ENCODE peak calls at places on chromosomes 13 and 19, in eight cellular contexts. E is gastrocnemius medialis; K is testis; P is sigmoid colon; C is uterus; V is CD4-positive, alpha-beta T cell; R is Peyer's patch; S is fibroblast of lung. I is an unnamed sample.

GRCh38 chr19:33841685-33842084 is 45.0 kb downstream of the KCTD15 start:
- DNase-seq in E (no peak), K (no peak), P (no peak), C (no peak), V (no peak), R (no peak), S (no peak), I (no peak)

GRCh38 chr13:32426981-32427851 is 714 bp downstream of the N4BP2L1 start:
- DNase-seq in E (peak), K (peak), P (peak), C (peak), V (peak), R (peak), S (peak), I (peak)

GRCh38 chr19:1904385-1905070 is 671 bp upstream of the ADAT3 start:
- DNase-seq in E (no peak), K (no peak), P (no peak), C (peak), V (no peak), R (peak), S (no peak), I (no peak)

GRCh38 chr19:703651-704446 is 4.9 kb upstream of the PALM start:
- DNase-seq in E (peak), K (peak), P (peak), C (peak), V (peak), R (peak), S (no peak), I (peak)

GRCh38 chr13:33380487-33381079 is 95.0 kb upstream of the STARD13 start:
- DNase-seq in E (no peak), K (no peak), P (no peak), C (no peak), V (no peak), R (no peak), S (no peak), I (no peak)

GRCh38 chr13:74771964-74772363 is 637.8 kb upstream of the KLF12 start:
- DNase-seq in E (no peak), K (no peak), P (no peak), C (no peak), V (no peak), R (no peak), S (peak), I (no peak)

GRCh38 chr13:66933994-66934393 is 296.1 kb downstream of the PCDH9 start:
- DNase-seq in E (no peak), K (no peak), P (no peak), C (no peak), V (no peak), R (no peak), S (peak), I (no peak)

GRCh38 chr13:85236431-85236830 is 562.8 kb downstream of the SLITRK6 start:
- DNase-seq in E (no peak), K (no peak), P (no peak), C (no peak), V (no peak), R (no peak), S (peak), I (no peak)

GRCh38 chr19:4878491-4878968 is 11.1 kb upstream of the PLIN3 start:
- DNase-seq in E (peak), K (no peak), P (no peak), C (no peak), V (no peak), R (no peak), S (no peak), I (no peak)

GRCh38 chr13:36774895-36775294 is 44.1 kb upstream of the RFXAP start:
- DNase-seq in E (no peak), K (no peak), P (no peak), C (no peak), V (no peak), R (no peak), S (no peak), I (no peak)

GRCh38 chr13:36783883-36784282 is 35.1 kb upstream of the RFXAP start:
- DNase-seq in E (no peak), K (no peak), P (no peak), C (no peak), V (no peak), R (no peak), S (no peak), I (no peak)

GRCh38 chr13:36776175-36776574 is 42.8 kb upstream of the RFXAP start:
- DNase-seq in E (no peak), K (no peak), P (no peak), C (no peak), V (no peak), R (no peak), S (no peak), I (no peak)

GRCh38 chr13:36778083-36778671 is 40.8 kb upstream of the RFXAP start:
- DNase-seq in E (no peak), K (no peak), P (no peak), C (no peak), V (no peak), R (no peak), S (peak), I (no peak)
- H3K27ac ChIP-seq in E (no peak), K (no peak), P (no peak), C (no peak), V (no peak), R (no peak), S (no peak), I (no peak)

DNA sequence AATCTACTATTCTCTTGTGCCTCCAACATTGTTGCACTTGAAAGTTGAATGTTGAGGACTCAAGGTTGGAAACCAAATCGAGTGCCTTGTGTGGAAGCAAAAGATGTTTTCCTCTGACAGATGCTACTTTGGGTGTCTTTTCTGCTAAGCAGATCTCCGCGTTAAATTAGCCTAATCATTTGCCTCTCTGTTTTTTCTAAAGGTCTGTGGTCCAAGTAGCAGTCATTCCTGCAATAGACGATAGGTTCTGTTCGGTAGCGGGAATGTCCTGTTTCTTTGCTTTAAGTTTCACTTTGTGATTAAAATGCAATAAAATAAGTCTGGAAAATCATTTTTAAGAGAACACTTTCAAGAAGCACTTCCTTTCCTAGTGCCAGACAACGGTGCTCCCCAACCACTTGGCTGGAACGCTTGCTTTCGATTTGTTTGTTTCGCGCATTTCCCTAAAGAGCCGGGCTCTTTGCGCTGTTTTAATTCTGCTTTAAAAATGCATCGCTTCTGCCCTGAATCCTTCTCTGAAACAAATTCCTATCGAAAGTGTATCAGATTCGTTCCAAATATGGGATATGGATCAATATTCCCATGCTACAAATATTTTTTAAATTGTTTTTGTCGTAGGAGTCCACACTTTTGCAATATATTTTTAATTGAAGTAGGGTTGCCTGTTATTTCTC is 14.1 kb downstream of the ZIC2 start:
- DNase-seq in E (no peak), K (no peak), P (no peak), C (no peak), V (no peak), R (no peak), S (no peak), I (no peak)
- TF ChIP-seq CTCF in E (no peak), K (no peak), P (no peak), C (no peak), V (no peak), R (no peak), S (no peak), I (no peak)

GRCh38 chr13:25143693-25144092 is 28.4 kb downstream of the AMER2 start:
- DNase-seq in E (no peak), K (no peak), P (no peak), C (no peak), V (no peak), R (no peak), S (no peak), I (no peak)
- H3K27ac ChIP-seq in E (no peak), K (no peak), P (no peak), C (no peak), V (no peak), R (no peak), S (no peak), I (no peak)

GRCh38 chr13:76813874-76814273 is 72.3 kb downstream of the KCTD12 start:
- DNase-seq in E (no peak), K (no peak), P (no peak), C (no peak), V (no peak), R (no peak), S (no peak), I (no peak)
- TF ChIP-seq CTCF in E (no peak), K (no peak), P (no peak), C (no peak), V (no peak), R (no peak), S (no peak), I (no peak)

GRCh38 chr13:97385854-97386253 is 48.1 kb upstream of the RAP2A start:
- DNase-seq in E (no peak), K (no peak), P (no peak), C (no peak), V (no peak), R (no peak), S (peak), I (no peak)
- H3K27ac ChIP-seq in E (no peak), K (no peak), P (no peak), C (no peak), V (no peak), R (peak), S (no peak), I (no peak)

GRCh38 chr19:13849277-13849676 is 27.7 kb upstream of the NANOS3 start:
- DNase-seq in E (no peak), K (no peak), P (no peak), C (peak), V (no peak), R (no peak), S (no peak), I (no peak)

GRCh38 chr19:13846533-13847032 is 30.4 kb upstream of the NANOS3 start:
- DNase-seq in E (peak), K (peak), P (peak), C (peak), V (peak), R (peak), S (peak), I (peak)

GRCh38 chr19:13847900-13848677 is 28.8 kb upstream of the NANOS3 start:
- DNase-seq in E (no peak), K (no peak), P (no peak), C (no peak), V (no peak), R (no peak), S (no peak), I (no peak)

GRCh38 chr19:13848811-13849241 is 28.1 kb upstream of the NANOS3 start:
- DNase-seq in E (no peak), K (no peak), P (no peak), C (no peak), V (no peak), R (no peak), S (no peak), I (no peak)

GRCh38 chr19:13847033-13847899 is 29.7 kb upstream of the NANOS3 start:
- DNase-seq in E (peak), K (peak), P (peak), C (peak), V (peak), R (peak), S (peak), I (peak)
- TF ChIP-seq CTCF in E (peak), K (no peak), P (peak), C (no peak), V (peak), R (no peak), S (no peak), I (peak)

GRCh38 chr19:51571599-51571998 is 516 bp downstream of the ZNF175 start:
- DNase-seq in E (no peak), K (no peak), P (no peak), C (no peak), V (no peak), R (no peak), S (no peak), I (no peak)
- H3K27ac ChIP-seq in E (peak), K (peak), P (peak), C (peak), V (no peak), R (peak), S (peak), I (peak)

I was measured in adrenal gland.